ENCODE peak calls at places on chromosomes 6 and 20, in six cellular contexts. U is Peyer's patch, V is upper lobe of left lung, O is IMR-90, C is adrenal gland, L is A549. S is an unnamed sample.

GRCh38 chr6:69953491-69953890 is 87.1 kb downstream of the COL19A1 start:
- DNase-seq in U (no peak), V (no peak), O (no peak), C (no peak), L (no peak), S (no peak)

GRCh38 chr20:14219801-14220461 is 117.5 kb downstream of the FLRT3 start:
- DNase-seq in U (peak; percentile 76), V (no peak), O (no peak), C (no peak), L (peak; percentile 88), S (no peak)

GRCh38 chr6:142729618-142730017 is 215.4 kb downstream of the HIVEP2 start:
- DNase-seq in U (no peak), V (no peak), O (no peak), C (no peak), L (no peak), S (no peak)

GRCh38 chr6:150372051-150372450 is 3.2 kb downstream of the IYD start:
- DNase-seq in U (no peak), V (no peak), O (no peak), C (no peak), L (no peak), S (no peak)

GRCh38 chr20:41375846-41376245 is 9.2 kb upstream of the EMILIN3 start:
- DNase-seq in U (no peak), V (no peak), O (no peak), C (no peak), L (no peak), S (no peak)

GRCh38 chr20:31568773-31569162 is 36.3 kb upstream of the ID1 start:
- DNase-seq in U (no peak), V (no peak), O (no peak), C (no peak), L (no peak), S (no peak)

GRCh38 chr6:52174118-52174517 is 12.1 kb upstream of the IL17A start:
- DNase-seq in U (no peak), V (no peak), O (no peak), C (no peak), L (no peak), S (no peak)

GRCh38 chr6:39182604-39183003 is 46.7 kb downstream of the KCNK5 start:
- DNase-seq in U (no peak), V (no peak), O (no peak), C (no peak), L (no peak), S (no peak)

GRCh38 chr20:50309280-50309763 is 118.7 kb downstream of the CEBPB start:
- DNase-seq in U (no peak), V (no peak), O (peak; percentile 92), C (no peak), L (peak; percentile 85), S (no peak)

GRCh38 chr6:23611776-23612381 is 514.1 kb upstream of the NRSN1 start:
- DNase-seq in U (no peak), V (no peak), O (no peak), C (no peak), L (no peak), S (no peak)

GRCh38 chr20:17863577-17864292 is 104.9 kb downstream of the SNX5 start:
- DNase-seq in U (peak; percentile 88), V (no peak), O (peak; percentile 52), C (peak; percentile 85), L (peak; percentile 41), S (no peak)

GRCh38 chr6:149166747-149167146 is 150.8 kb upstream of the TAB2 start:
- DNase-seq in U (no peak), V (peak; percentile 27), O (no peak), C (no peak), L (no peak), S (no peak)

GRCh38 chr20:6636209-6637159 is 131.0 kb upstream of the BMP2 start:
- DNase-seq in U (no peak), V (no peak), O (peak; percentile 69), C (peak; percentile 27), L (peak; percentile 47), S (no peak)

GRCh38 chr20:3172126-3172932 is 1.0 kb downstream of the LZTS3 start:
- DNase-seq in U (no peak), V (no peak), O (no peak), C (no peak), L (no peak), S (no peak)

GRCh38 chr6:511488-512137 is 120.1 kb downstream of the IRF4 start:
- DNase-seq in U (no peak), V (no peak), O (peak; percentile 20), C (no peak), L (no peak), S (no peak)

GRCh38 chr20:3000852-3001523 is 42.4 kb upstream of the GNRH2 start:
- DNase-seq in U (no peak), V (no peak), O (peak; percentile 75), C (no peak), L (peak; percentile 80), S (no peak)

GRCh38 chr6:45697605-45698004 is 318.1 kb downstream of the CLIC5 start:
- DNase-seq in U (no peak), V (no peak), O (peak; percentile 99), C (no peak), L (peak; percentile 9), S (no peak)

GRCh38 chr6:45112711-45113110 is 215.4 kb upstream of the RUNX2 start:
- DNase-seq in U (no peak), V (no peak), O (no peak), C (no peak), L (no peak), S (no peak)

GRCh38 chr6:75611702-75612375 is 10.2 kb downstream of the SENP6 start:
- DNase-seq in U (no peak), V (no peak), O (peak; percentile 33), C (no peak), L (no peak), S (no peak)

GRCh38 chr20:39825950-39826349 is 863.1 kb downstream of the MAFB start:
- DNase-seq in U (no peak), V (no peak), O (peak; percentile 13), C (no peak), L (no peak), S (no peak)

GRCh38 chr6:152188011-152188410 is 380.5 kb downstream of the ESR1 start:
- DNase-seq in U (no peak), V (no peak), O (no peak), C (no peak), L (no peak), S (no peak)

GRCh38 chr20:24768977-24769675 is 179.9 kb upstream of the CST7 start:
- DNase-seq in U (no peak), V (no peak), O (no peak), C (no peak), L (no peak), S (no peak)

GRCh38 chr6:11847515-11848244 is 69.1 kb upstream of the ADTRP start:
- DNase-seq in U (no peak), V (no peak), O (peak; percentile 41), C (no peak), L (no peak), S (no peak)

GRCh38 chr6:157613011-157613522 is 210.0 kb upstream of the SNX9 start:
- DNase-seq in U (no peak), V (no peak), O (peak; percentile 97), C (no peak), L (peak; percentile 73), S (no peak)

GRCh38 chr6:157982297-157982579 is 575 bp downstream of the SYNJ2 start:
- DNase-seq in U (peak; percentile 71), V (no peak), O (no peak), C (peak; percentile 27), L (peak; percentile 24), S (no peak)

GRCh38 chr6:84139311-84139710 is 88.1 kb downstream of the CEP162 start:
- DNase-seq in U (no peak), V (no peak), O (no peak), C (no peak), L (no peak), S (no peak)

GRCh38 chr20:62409935-62410741 is 3.1 kb upstream of the CABLES2 start:
- DNase-seq in U (peak; percentile 88), V (peak; percentile 85), O (no peak), C (peak; percentile 94), L (peak; percentile 51), S (peak; percentile 42)

DNA sequence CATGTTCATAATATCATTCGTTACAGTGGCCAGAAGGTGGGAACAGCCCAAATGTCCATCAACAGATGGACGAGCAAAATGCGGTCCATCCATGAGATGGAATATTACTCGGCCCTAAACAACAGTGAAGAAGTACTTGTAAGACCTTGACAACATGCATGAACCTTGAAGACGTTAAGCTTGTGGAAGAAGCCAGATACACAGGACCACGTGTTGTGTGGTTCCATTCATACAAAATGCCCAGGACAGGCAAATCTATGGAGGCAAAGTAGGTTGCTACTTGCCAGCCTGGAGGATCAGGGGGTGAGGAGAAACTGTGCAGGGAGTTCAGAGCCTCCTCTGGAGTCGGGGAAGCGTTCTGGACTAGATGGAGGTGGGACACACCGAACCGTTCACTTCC is 207.1 kb downstream of the ERMARD start:
- DNase-seq in U (no peak), V (no peak), O (no peak), C (no peak), L (no peak), S (no peak)
- H3K4me1 ChIP-seq in U (no peaks in the 10 kb centered on the region), V (peaks cover 6% of the 10 kb centered on the region), O (no peaks in the 10 kb centered on the region), C (no peaks in the 10 kb centered on the region), L (no peaks in the 10 kb centered on the region), S (no peaks in the 10 kb centered on the region)

DNA sequence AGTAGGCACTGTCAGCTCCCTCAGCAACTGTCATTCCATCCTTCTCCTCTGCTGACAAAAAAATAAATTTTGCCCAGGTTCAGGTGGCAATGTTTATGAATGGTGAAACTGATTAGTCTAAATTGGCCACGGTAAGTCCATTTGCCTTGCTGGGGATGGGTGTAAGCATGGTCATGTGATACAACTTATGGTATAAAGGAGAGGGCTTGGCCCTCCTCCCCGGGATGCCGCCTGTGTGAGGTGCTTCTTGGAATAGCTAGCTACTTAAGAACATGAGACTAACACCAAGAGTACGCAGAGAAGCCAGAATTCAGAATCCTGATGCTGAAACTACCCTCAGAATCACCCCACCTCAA is 94.4 kb upstream of the MAP7 start:
- DNase-seq in U (no peak), V (no peak), O (no peak), C (no peak), L (no peak), S (no peak)
- H3K27ac ChIP-seq in U (peak overlapping the region; percentile 33), V (no peak overlapping the region), O (no peak overlapping the region), C (no peak overlapping the region), L (no peak overlapping the region), S (peak overlapping the region; percentile 65)

GRCh38 chr6:26104457-26105108 is 17.4 kb downstream of the HFE start:
- DNase-seq in U (peak; percentile 56), V (no peak), O (no peak), C (no peak), L (peak; percentile 75), S (no peak)

GRCh38 chr6:26103141-26103769 is 16.0 kb downstream of the HFE start:
- DNase-seq in U (no peak), V (no peak), O (peak; percentile 77), C (no peak), L (peak; percentile 44), S (no peak)

GRCh38 chr6:26105842-26106241 is 18.6 kb downstream of the HFE start:
- DNase-seq in U (no peak), V (no peak), O (peak; percentile 77), C (no peak), L (no peak), S (no peak)

GRCh38 chr6:26105109-26105730 is 18.0 kb downstream of the HFE start:
- DNase-seq in U (no peak), V (no peak), O (no peak), C (no peak), L (no peak), S (no peak)

GRCh38 chr6:26103770-26104456 is 16.7 kb downstream of the HFE start:
- DNase-seq in U (peak; percentile 91), V (peak; percentile 89), O (peak; percentile 95), C (peak; percentile 90), L (peak; percentile 93), S (peak; percentile 87)
- TF ChIP-seq POLR2A in U (peak; percentile 98), V (peak; percentile 76), O (peak; percentile 99), C (peak; percentile 100), L (peak; percentile 99), S (peak; percentile 86)

GRCh38 chr20:58109918-58110635 is 118.4 kb downstream of the ANKRD60 start:
- DNase-seq in U (no peak), V (no peak), O (no peak), C (no peak), L (no peak), S (no peak)
- H3K4me1 ChIP-seq in U (no peaks in the 10 kb centered on the region), V (no peaks in the 10 kb centered on the region), O (no peaks in the 10 kb centered on the region), C (no peaks in the 10 kb centered on the region), L (peaks cover 35% of the 10 kb centered on the region), S (no peaks in the 10 kb centered on the region)

S was measured in gastrocnemius medialis.